ENCODE peak calls at places on chromosomes 5 and 9, in six cellular contexts. One of them, this sample, is unnamed. For H3K27me3 and H3K36me3, the result is how much of the 10 kb centered on the place peaks cover.

GRCh38 chr5:28957450-28957849 is 1919.1 kb upstream of the CDH9 start:
- DNase-seq in brain microvascular endothelial cell: no peak
- DNase-seq in SK-N-SH: no peak
- DNase-seq in astrocyte: no peak
- DNase-seq in IMR-90: no peak
- DNase-seq in PC-9: no peak
- DNase-seq in this sample: no peak

GRCh38 chr9:72313507-72313906 is 51.5 kb downstream of the ZFAND5 start:
- DNase-seq in astrocyte: no peak
- DNase-seq in brain microvascular endothelial cell: no peak
- DNase-seq in IMR-90: no peak
- DNase-seq in PC-9: no peak
- DNase-seq in SK-N-SH: no peak
- DNase-seq in this sample: no peak

GRCh38 chr5:83957188-83957587 is 236.5 kb upstream of the HAPLN1 start:
- DNase-seq in astrocyte: peak
- DNase-seq in SK-N-SH: no peak
- DNase-seq in IMR-90: peak
- DNase-seq in PC-9: no peak
- DNase-seq in brain microvascular endothelial cell: peak
- DNase-seq in this sample: no peak

GRCh38 chr5:179974946-179975712 is 67.4 kb upstream of the TBC1D9B start:
- DNase-seq in astrocyte: no peak
- DNase-seq in IMR-90: no peak
- DNase-seq in SK-N-SH: peak
- DNase-seq in PC-9: no peak
- DNase-seq in brain microvascular endothelial cell: no peak
- DNase-seq in this sample: peak

GRCh38 chr5:55096860-55097259 is 5.6 kb upstream of the GZMA start:
- DNase-seq in IMR-90: no peak
- DNase-seq in astrocyte: no peak
- DNase-seq in PC-9: no peak
- DNase-seq in brain microvascular endothelial cell: no peak
- DNase-seq in SK-N-SH: no peak
- DNase-seq in this sample: no peak

GRCh38 chr5:178111925-178112324 is 1.4 kb upstream of the N4BP3 start:
- DNase-seq in IMR-90: peak
- DNase-seq in brain microvascular endothelial cell: no peak
- DNase-seq in PC-9: peak
- DNase-seq in SK-N-SH: peak
- DNase-seq in astrocyte: no peak
- DNase-seq in this sample: no peak

GRCh38 chr5:139278540-139279274 is 14.8 kb upstream of the MATR3 start:
- DNase-seq in SK-N-SH: no peak
- DNase-seq in brain microvascular endothelial cell: no peak
- DNase-seq in PC-9: no peak
- DNase-seq in IMR-90: no peak
- DNase-seq in astrocyte: no peak
- DNase-seq in this sample: no peak

GRCh38 chr9:81382281-81382680 is 307.1 kb downstream of the TLE1 start:
- DNase-seq in brain microvascular endothelial cell: peak
- DNase-seq in SK-N-SH: no peak
- DNase-seq in IMR-90: no peak
- DNase-seq in PC-9: no peak
- DNase-seq in astrocyte: no peak
- DNase-seq in this sample: no peak

GRCh38 chr9:127065592-127065991 is 56.8 kb downstream of the ANGPTL2 start:
- DNase-seq in brain microvascular endothelial cell: peak
- DNase-seq in SK-N-SH: no peak
- DNase-seq in PC-9: no peak
- DNase-seq in IMR-90: peak
- DNase-seq in astrocyte: peak
- DNase-seq in this sample: no peak

GRCh38 chr5:55816342-55816741 is 34.8 kb upstream of the IL31RA start:
- DNase-seq in SK-N-SH: no peak
- DNase-seq in IMR-90: peak
- DNase-seq in brain microvascular endothelial cell: peak
- DNase-seq in astrocyte: peak
- DNase-seq in PC-9: peak
- DNase-seq in this sample: no peak

GRCh38 chr5:172646716-172647285 is 5.7 kb downstream of the NEURL1B start:
- DNase-seq in brain microvascular endothelial cell: peak
- DNase-seq in SK-N-SH: no peak
- DNase-seq in PC-9: no peak
- DNase-seq in astrocyte: no peak
- DNase-seq in IMR-90: peak
- DNase-seq in this sample: peak

DNA sequence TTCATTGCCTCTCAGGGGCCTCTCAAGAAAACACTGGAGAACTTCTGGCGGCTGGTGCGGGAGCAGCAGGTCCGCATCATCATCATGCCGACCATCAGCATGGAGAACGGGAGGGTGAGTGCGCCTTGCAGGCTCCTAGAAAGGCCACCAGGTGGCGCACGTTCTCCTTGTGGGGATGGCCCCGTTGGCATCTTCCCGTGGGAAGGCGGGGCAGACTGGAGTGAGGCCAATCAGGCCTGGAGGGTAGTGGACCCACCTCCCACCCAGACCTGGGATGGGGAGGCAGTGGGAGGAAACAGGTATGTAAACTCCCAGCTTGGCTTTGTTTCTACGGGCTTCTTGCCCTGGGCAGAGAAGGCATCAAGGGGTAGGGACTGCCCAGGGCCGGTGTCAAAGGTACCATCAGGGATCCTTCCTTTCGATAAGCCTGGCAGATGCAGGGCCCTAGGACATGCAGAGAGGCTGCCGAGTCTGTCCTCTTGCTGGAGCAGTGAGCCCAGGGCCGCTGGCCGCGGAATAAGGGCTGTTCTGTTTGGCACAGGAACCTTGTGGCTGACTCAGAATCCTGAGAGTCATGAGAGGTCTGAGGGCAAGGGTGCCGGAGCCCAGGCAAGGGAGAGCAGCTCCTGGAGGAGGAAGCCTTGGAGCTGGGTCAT is 18.9 kb upstream of the SPTLC1 start:
- DNase-seq in astrocyte: peak
- DNase-seq in PC-9: peak
- DNase-seq in brain microvascular endothelial cell: peak
- DNase-seq in IMR-90: peak
- DNase-seq in SK-N-SH: peak
- DNase-seq in this sample: peak
- H3K4me3 ChIP-seq in astrocyte: no peak
- H3K4me3 ChIP-seq in PC-9: no peak
- H3K4me3 ChIP-seq in brain microvascular endothelial cell: peak
- H3K4me3 ChIP-seq in IMR-90: no peak
- H3K4me3 ChIP-seq in SK-N-SH: no peak
- H3K4me3 ChIP-seq in this sample: no peak

GRCh38 chr9:20508242-20508641 is 114.1 kb downstream of the MLLT3 start:
- DNase-seq in astrocyte: no peak
- DNase-seq in PC-9: no peak
- DNase-seq in brain microvascular endothelial cell: no peak
- DNase-seq in SK-N-SH: no peak
- DNase-seq in IMR-90: no peak
- DNase-seq in this sample: no peak
- H3K27me3 ChIP-seq in astrocyte: under half
- H3K27me3 ChIP-seq in PC-9: under half
- H3K27me3 ChIP-seq in brain microvascular endothelial cell: under half
- H3K27me3 ChIP-seq in SK-N-SH: under half
- H3K27me3 ChIP-seq in IMR-90: under half
- H3K27me3 ChIP-seq in this sample: under half

GRCh38 chr5:106860398-106861044 is 810.2 kb downstream of the EFNA5 start:
- DNase-seq in PC-9: no peak
- DNase-seq in brain microvascular endothelial cell: no peak
- DNase-seq in IMR-90: no peak
- DNase-seq in SK-N-SH: no peak
- DNase-seq in astrocyte: no peak
- DNase-seq in this sample: no peak

GRCh38 chr5:106858616-106859015 is 812.1 kb downstream of the EFNA5 start:
- DNase-seq in brain microvascular endothelial cell: no peak
- DNase-seq in astrocyte: no peak
- DNase-seq in PC-9: no peak
- DNase-seq in IMR-90: no peak
- DNase-seq in SK-N-SH: no peak
- DNase-seq in this sample: no peak

GRCh38 chr5:106865279-106865678 is 805.5 kb downstream of the EFNA5 start:
- DNase-seq in astrocyte: no peak
- DNase-seq in brain microvascular endothelial cell: no peak
- DNase-seq in PC-9: no peak
- DNase-seq in IMR-90: no peak
- DNase-seq in SK-N-SH: no peak
- DNase-seq in this sample: no peak

DNA sequence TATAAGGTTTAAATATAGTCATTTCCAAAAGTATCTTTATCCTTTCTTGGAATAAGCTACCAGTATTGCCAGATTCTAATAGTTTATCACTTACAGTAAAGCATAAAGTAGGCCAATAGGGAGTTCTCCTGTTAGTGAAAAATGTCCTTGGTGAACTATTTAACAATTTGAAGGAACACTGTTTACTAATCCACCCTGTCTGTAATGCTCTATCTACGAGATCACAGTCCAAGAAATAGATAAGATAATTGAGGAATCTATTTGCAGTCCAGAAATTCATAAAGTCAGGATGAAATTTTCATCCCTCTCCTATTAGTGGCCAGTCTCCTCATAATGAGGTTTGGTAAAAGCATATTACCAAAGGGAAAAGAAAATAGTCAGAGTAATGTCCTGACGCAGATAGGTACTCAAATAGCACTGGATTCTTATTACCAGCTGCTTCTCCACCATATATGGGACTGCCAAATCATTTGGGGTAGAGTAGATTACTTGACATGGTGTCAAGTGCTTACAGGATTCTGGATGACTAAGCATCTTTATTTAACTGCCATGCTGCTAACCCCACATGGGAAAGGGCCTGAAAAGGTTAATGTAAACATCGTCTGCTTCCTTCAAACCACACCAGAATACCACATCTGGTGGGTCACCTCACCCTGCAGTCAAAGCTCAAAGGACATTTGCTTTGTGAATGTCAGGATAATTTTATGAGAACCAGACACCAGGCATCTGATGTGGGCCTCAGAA is 808.1 kb downstream of the EFNA5 start:
- DNase-seq in SK-N-SH: peak
- DNase-seq in IMR-90: peak
- DNase-seq in astrocyte: peak
- DNase-seq in brain microvascular endothelial cell: peak
- DNase-seq in PC-9: no peak
- DNase-seq in this sample: no peak
- H3K36me3 ChIP-seq in SK-N-SH: under half
- H3K36me3 ChIP-seq in IMR-90: under half
- H3K36me3 ChIP-seq in astrocyte: under half
- H3K36me3 ChIP-seq in brain microvascular endothelial cell: under half
- H3K36me3 ChIP-seq in PC-9: under half
- H3K36me3 ChIP-seq in this sample: under half

GRCh38 chr5:174729075-174729680 is 4.8 kb downstream of the MSX2 start:
- DNase-seq in PC-9: no peak
- DNase-seq in IMR-90: no peak
- DNase-seq in astrocyte: no peak
- DNase-seq in SK-N-SH: no peak
- DNase-seq in brain microvascular endothelial cell: no peak
- DNase-seq in this sample: peak
- H3K4me3 ChIP-seq in PC-9: no peak
- H3K4me3 ChIP-seq in IMR-90: no peak
- H3K4me3 ChIP-seq in astrocyte: no peak
- H3K4me3 ChIP-seq in SK-N-SH: no peak
- H3K4me3 ChIP-seq in brain microvascular endothelial cell: no peak
- H3K4me3 ChIP-seq in this sample: no peak

This sample was measured in H7.